ENCODE peak calls at places on chromosomes 7 and 10, in five cellular contexts. Y is DND-41, Q is lung microvascular endothelial cell, B is stomach, A is cardiac muscle cell. P is an unnamed sample.

GRCh38 chr10:81036257-81036656 is 498.6 kb downstream of the SH2D4B start:
- DNase-seq in Q (no peak), A (no peak), Y (no peak), B (no peak), P (no peak)

GRCh38 chr7:43522406-43523156 is 60.3 kb upstream of the STK17A start:
- DNase-seq in Y (no peak), Q (no peak), A (no peak), B (no peak), P (no peak)

GRCh38 chr10:103627111-103627892 is 133.8 kb downstream of the NEURL1 start:
- DNase-seq in Q (no peak), A (no peak), Y (no peak), B (no peak), P (no peak)

GRCh38 chr7:151078233-151079040 is 2.2 kb downstream of the FASTK start:
- DNase-seq in Q (no peak), B (no peak), A (no peak), Y (peak; percentile 30), P (no peak)

GRCh38 chr7:3607847-3608246 is 306.8 kb downstream of the SDK1 start:
- DNase-seq in B (no peak), Y (no peak), Q (no peak), A (no peak), P (no peak)

GRCh38 chr7:2084331-2084730 is 148.4 kb downstream of the MAD1L1 start:
- DNase-seq in B (no peak), Y (no peak), Q (no peak), A (no peak), P (no peak)

GRCh38 chr10:3102721-3103410 is 35.5 kb downstream of the PFKP start:
- DNase-seq in Q (peak; percentile 79), Y (no peak), A (no peak), B (no peak), P (peak; percentile 93)

GRCh38 chr10:86693721-86694369 is 25.5 kb downstream of the LDB3 start:
- DNase-seq in Q (peak; percentile 42), A (no peak), Y (peak; percentile 37), B (peak; percentile 63), P (peak; percentile 61)

GRCh38 chr10:9922123-9922685 is 1095.5 kb upstream of the CELF2 start:
- DNase-seq in Q (no peak), Y (no peak), B (no peak), A (no peak), P (no peak)

GRCh38 chr7:805261-805660 is 27.0 kb upstream of the SUN1 start:
- DNase-seq in Q (no peak), Y (no peak), B (no peak), A (no peak), P (peak; percentile 36)

GRCh38 chr7:146948708-146949107 is 832.1 kb downstream of the CNTNAP2 start:
- DNase-seq in B (no peak), Y (no peak), Q (no peak), A (no peak), P (no peak)

GRCh38 chr10:71501402-71501801 is 104.7 kb downstream of the CDH23 start:
- DNase-seq in Y (no peak), A (no peak), Q (no peak), B (no peak), P (no peak)

GRCh38 chr7:116698930-116699722 is 27.1 kb downstream of the MET start:
- DNase-seq in Q (no peak), Y (no peak), B (no peak), A (peak; percentile 13), P (no peak)

GRCh38 chr7:4006687-4007086 is 675.4 kb upstream of the FOXK1 start:
- DNase-seq in Y (no peak), A (no peak), Q (no peak), B (no peak), P (no peak)

GRCh38 chr7:157310676-157311185 is 26.1 kb upstream of the DNAJB6 start:
- DNase-seq in B (no peak), A (no peak), Y (no peak), Q (peak; percentile 35), P (no peak)

GRCh38 chr7:131557521-131558385 is 1.3 kb upstream of the PODXL start:
- DNase-seq in B (peak; percentile 38), Q (peak; percentile 90), A (peak; percentile 49), Y (no peak), P (peak; percentile 60)

GRCh38 chr7:35004531-35005096 is 32.7 kb downstream of the DPY19L1 start:
- DNase-seq in Q (peak; percentile 40), A (no peak), B (no peak), Y (no peak), P (peak; percentile 81)

GRCh38 chr7:25260862-25261454 is 32.7 kb upstream of the NPVF start:
- DNase-seq in Q (no peak), A (no peak), B (no peak), Y (peak; percentile 51), P (peak; percentile 15)

GRCh38 chr7:122290476-122290875 is 14.1 kb downstream of the FEZF1 start:
- DNase-seq in Q (no peak), Y (no peak), B (no peak), A (no peak), P (no peak)

GRCh38 chr10:119233123-119233820 is 25.9 kb downstream of the GRK5 start:
- DNase-seq in Q (peak; percentile 84), A (no peak), Y (no peak), B (no peak), P (peak; percentile 96)

GRCh38 chr7:151923097-151923876 is 33.0 kb upstream of the GALNTL5 start:
- DNase-seq in Q (no peak), B (peak; percentile 45), A (no peak), Y (no peak), P (no peak)

GRCh38 chr7:73341877-73342276 is 13.9 kb downstream of the FKBP6 start:
- DNase-seq in B (no peak), A (no peak), Q (no peak), Y (no peak), P (peak; percentile 56)

GRCh38 chr7:73870041-73870492 is 9.1 kb downstream of the TMEM270 start:
- DNase-seq in Y (no peak), B (no peak), A (peak; percentile 31), Q (no peak), P (no peak)

GRCh38 chr10:117159390-117159789 is 21.3 kb upstream of the VAX1 start:
- DNase-seq in B (no peak), A (no peak), Y (no peak), Q (no peak), P (no peak)

GRCh38 chr7:16970732-16971495 is 89.1 kb upstream of the AGR3 start:
- DNase-seq in A (no peak), Q (no peak), B (no peak), Y (no peak), P (no peak)

GRCh38 chr10:130808686-130809085 is 502.8 kb downstream of the TCERG1L start:
- DNase-seq in Y (no peak), B (no peak), A (no peak), Q (no peak), P (no peak)